ENCODE peak calls at places on chromosome 16, in nine cellular contexts. One of them, this sample, is unnamed.
A peak's percentile ranks its signal among the peaks of the same experiment; 100 is the strongest.

GRCh38 chr16:22624759-22625533 is 114.3 kb downstream of the NPIPB5 start:
- DNase-seq in AG04450: no peak
- DNase-seq in body of pancreas: no peak
- DNase-seq in progenitor cell of endocrine pancreas: no peak
- DNase-seq in CD4-positive, alpha-beta T cell: no peak
- DNase-seq in OCI-LY7: no peak
- DNase-seq in heart right ventricle: no peak
- DNase-seq in mammary epithelial cell: peak; percentile 72
- DNase-seq in left ventricle myocardium inferior: no peak
- DNase-seq in this sample: no peak

GRCh38 chr16:65576631-65577030 is 454.8 kb upstream of the CDH11 start:
- DNase-seq in AG04450: no peak
- DNase-seq in body of pancreas: no peak
- DNase-seq in progenitor cell of endocrine pancreas: no peak
- DNase-seq in CD4-positive, alpha-beta T cell: no peak
- DNase-seq in OCI-LY7: peak; percentile 3
- DNase-seq in heart right ventricle: no peak
- DNase-seq in mammary epithelial cell: no peak
- DNase-seq in left ventricle myocardium inferior: no peak
- DNase-seq in this sample: no peak

GRCh38 chr16:4826980-4827379 is 20.1 kb downstream of the GLYR1 start:
- DNase-seq in AG04450: no peak
- DNase-seq in body of pancreas: no peak
- DNase-seq in progenitor cell of endocrine pancreas: no peak
- DNase-seq in CD4-positive, alpha-beta T cell: no peak
- DNase-seq in OCI-LY7: no peak
- DNase-seq in heart right ventricle: no peak
- DNase-seq in mammary epithelial cell: no peak
- DNase-seq in left ventricle myocardium inferior: peak; percentile 50
- DNase-seq in this sample: no peak

GRCh38 chr16:74064120-74064735 is 232.4 kb upstream of the PSMD7 start:
- DNase-seq in AG04450: no peak
- DNase-seq in body of pancreas: no peak
- DNase-seq in progenitor cell of endocrine pancreas: no peak
- DNase-seq in CD4-positive, alpha-beta T cell: no peak
- DNase-seq in OCI-LY7: no peak
- DNase-seq in heart right ventricle: no peak
- DNase-seq in mammary epithelial cell: no peak
- DNase-seq in left ventricle myocardium inferior: no peak
- DNase-seq in this sample: no peak

GRCh38 chr16:88770459-88771293 is 14.3 kb downstream of the PIEZO1 start:
- DNase-seq in AG04450: peak; percentile 63
- DNase-seq in body of pancreas: peak; percentile 71
- DNase-seq in progenitor cell of endocrine pancreas: no peak
- DNase-seq in CD4-positive, alpha-beta T cell: no peak
- DNase-seq in OCI-LY7: no peak
- DNase-seq in heart right ventricle: peak; percentile 74
- DNase-seq in mammary epithelial cell: peak; percentile 79
- DNase-seq in left ventricle myocardium inferior: peak; percentile 61
- DNase-seq in this sample: peak; percentile 43

GRCh38 chr16:89696598-89697128 is 4.8 kb downstream of the SPATA2L start:
- DNase-seq in AG04450: no peak
- DNase-seq in body of pancreas: no peak
- DNase-seq in progenitor cell of endocrine pancreas: no peak
- DNase-seq in CD4-positive, alpha-beta T cell: no peak
- DNase-seq in OCI-LY7: peak; percentile 50
- DNase-seq in heart right ventricle: no peak
- DNase-seq in mammary epithelial cell: no peak
- DNase-seq in left ventricle myocardium inferior: no peak
- DNase-seq in this sample: no peak

GRCh38 chr16:81836279-81837054 is 57.4 kb downstream of the PLCG2 start:
- DNase-seq in AG04450: no peak
- DNase-seq in body of pancreas: no peak
- DNase-seq in progenitor cell of endocrine pancreas: no peak
- DNase-seq in CD4-positive, alpha-beta T cell: no peak
- DNase-seq in OCI-LY7: peak; percentile 92
- DNase-seq in heart right ventricle: no peak
- DNase-seq in mammary epithelial cell: no peak
- DNase-seq in left ventricle myocardium inferior: no peak
- DNase-seq in this sample: no peak

GRCh38 chr16:87836844-87837581 is 32.3 kb downstream of the SLC7A5 start:
- DNase-seq in AG04450: no peak
- DNase-seq in body of pancreas: no peak
- DNase-seq in progenitor cell of endocrine pancreas: no peak
- DNase-seq in CD4-positive, alpha-beta T cell: no peak
- DNase-seq in OCI-LY7: no peak
- DNase-seq in heart right ventricle: peak; percentile 64
- DNase-seq in mammary epithelial cell: no peak
- DNase-seq in left ventricle myocardium inferior: peak; percentile 50
- DNase-seq in this sample: no peak

GRCh38 chr16:73166972-73167550 is 119.1 kb upstream of the ZFHX3 start:
- DNase-seq in AG04450: no peak
- DNase-seq in body of pancreas: no peak
- DNase-seq in progenitor cell of endocrine pancreas: no peak
- DNase-seq in CD4-positive, alpha-beta T cell: no peak
- DNase-seq in OCI-LY7: no peak
- DNase-seq in heart right ventricle: no peak
- DNase-seq in mammary epithelial cell: peak; percentile 14
- DNase-seq in left ventricle myocardium inferior: no peak
- DNase-seq in this sample: no peak

GRCh38 chr16:72284042-72284789 is 112.3 kb upstream of the PMFBP1 start:
- DNase-seq in AG04450: no peak
- DNase-seq in body of pancreas: no peak
- DNase-seq in progenitor cell of endocrine pancreas: no peak
- DNase-seq in CD4-positive, alpha-beta T cell: no peak
- DNase-seq in OCI-LY7: no peak
- DNase-seq in heart right ventricle: no peak
- DNase-seq in mammary epithelial cell: no peak
- DNase-seq in left ventricle myocardium inferior: no peak
- DNase-seq in this sample: no peak

GRCh38 chr16:28067604-28068382 is 4.3 kb upstream of the GSG1L start:
- DNase-seq in AG04450: no peak
- DNase-seq in body of pancreas: no peak
- DNase-seq in progenitor cell of endocrine pancreas: no peak
- DNase-seq in CD4-positive, alpha-beta T cell: no peak
- DNase-seq in OCI-LY7: no peak
- DNase-seq in heart right ventricle: no peak
- DNase-seq in mammary epithelial cell: no peak
- DNase-seq in left ventricle myocardium inferior: no peak
- DNase-seq in this sample: no peak

GRCh38 chr16:22814330-22815105 is 556 bp downstream of the HS3ST2 start:
- DNase-seq in AG04450: no peak
- DNase-seq in body of pancreas: no peak
- DNase-seq in progenitor cell of endocrine pancreas: no peak
- DNase-seq in CD4-positive, alpha-beta T cell: no peak
- DNase-seq in OCI-LY7: no peak
- DNase-seq in heart right ventricle: peak; percentile 12
- DNase-seq in mammary epithelial cell: peak; percentile 64
- DNase-seq in left ventricle myocardium inferior: no peak
- DNase-seq in this sample: no peak

GRCh38 chr16:24286713-24287405 is 30.7 kb downstream of the CACNG3 start:
- DNase-seq in AG04450: no peak
- DNase-seq in body of pancreas: no peak
- DNase-seq in progenitor cell of endocrine pancreas: no peak
- DNase-seq in CD4-positive, alpha-beta T cell: no peak
- DNase-seq in OCI-LY7: no peak
- DNase-seq in heart right ventricle: no peak
- DNase-seq in mammary epithelial cell: no peak
- DNase-seq in left ventricle myocardium inferior: no peak
- DNase-seq in this sample: no peak

GRCh38 chr16:17258848-17259713 is 211.7 kb downstream of the XYLT1 start:
- DNase-seq in AG04450: no peak
- DNase-seq in body of pancreas: no peak
- DNase-seq in progenitor cell of endocrine pancreas: no peak
- DNase-seq in CD4-positive, alpha-beta T cell: no peak
- DNase-seq in OCI-LY7: peak; percentile 64
- DNase-seq in heart right ventricle: no peak
- DNase-seq in mammary epithelial cell: no peak
- DNase-seq in left ventricle myocardium inferior: no peak
- DNase-seq in this sample: no peak
- TF ChIP-seq CTCF in AG04450: no peak
- TF ChIP-seq CTCF in body of pancreas: no peak
- TF ChIP-seq CTCF in progenitor cell of endocrine pancreas: no peak
- TF ChIP-seq CTCF in CD4-positive, alpha-beta T cell: no peak
- TF ChIP-seq CTCF in OCI-LY7: peak; percentile 66
- TF ChIP-seq CTCF in heart right ventricle: no peak
- TF ChIP-seq CTCF in mammary epithelial cell: no peak
- TF ChIP-seq CTCF in left ventricle myocardium inferior: no peak
- TF ChIP-seq CTCF in this sample: no peak

DNA sequence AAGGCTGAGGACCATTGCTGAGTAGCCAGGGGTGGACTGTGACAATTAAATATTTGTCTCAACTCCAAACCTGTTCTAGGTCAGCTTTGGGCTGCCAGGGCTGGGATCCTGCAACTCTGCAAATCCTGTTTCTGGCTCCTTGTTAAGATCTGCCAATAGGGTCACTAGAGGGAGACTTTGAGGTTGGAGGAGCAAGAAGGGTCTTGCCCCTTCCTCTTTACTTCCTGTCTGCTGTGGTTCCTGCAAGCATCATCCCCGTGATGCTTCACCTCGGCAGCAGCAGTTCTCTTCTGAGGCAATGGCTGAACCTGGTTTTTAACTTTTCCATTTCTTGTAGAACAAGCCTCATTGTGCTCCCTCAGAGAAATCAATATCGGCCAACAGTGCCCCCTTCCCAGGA is 124.6 kb downstream of the IRX5 start:
- DNase-seq in AG04450: no peak
- DNase-seq in body of pancreas: no peak
- DNase-seq in progenitor cell of endocrine pancreas: no peak
- DNase-seq in CD4-positive, alpha-beta T cell: no peak
- DNase-seq in OCI-LY7: no peak
- DNase-seq in heart right ventricle: no peak
- DNase-seq in mammary epithelial cell: no peak
- DNase-seq in left ventricle myocardium inferior: no peak
- DNase-seq in this sample: no peak
- TF ChIP-seq CTCF in AG04450: no peak
- TF ChIP-seq CTCF in body of pancreas: no peak
- TF ChIP-seq CTCF in progenitor cell of endocrine pancreas: no peak
- TF ChIP-seq CTCF in CD4-positive, alpha-beta T cell: no peak
- TF ChIP-seq CTCF in OCI-LY7: no peak
- TF ChIP-seq CTCF in heart right ventricle: no peak
- TF ChIP-seq CTCF in mammary epithelial cell: no peak
- TF ChIP-seq CTCF in left ventricle myocardium inferior: no peak
- TF ChIP-seq CTCF in this sample: no peak

GRCh38 chr16:10182186-10182683 is at the start of gene GRIN2A:
- DNase-seq in AG04450: no peak
- DNase-seq in body of pancreas: peak; percentile 12
- DNase-seq in progenitor cell of endocrine pancreas: no peak
- DNase-seq in CD4-positive, alpha-beta T cell: no peak
- DNase-seq in OCI-LY7: no peak
- DNase-seq in heart right ventricle: no peak
- DNase-seq in mammary epithelial cell: no peak
- DNase-seq in left ventricle myocardium inferior: no peak
- DNase-seq in this sample: no peak

GRCh38 chr16:10178079-10178478 is 4.1 kb downstream of the GRIN2A start:
- DNase-seq in AG04450: no peak
- DNase-seq in body of pancreas: no peak
- DNase-seq in progenitor cell of endocrine pancreas: no peak
- DNase-seq in CD4-positive, alpha-beta T cell: no peak
- DNase-seq in OCI-LY7: no peak
- DNase-seq in heart right ventricle: no peak
- DNase-seq in mammary epithelial cell: peak; percentile 67
- DNase-seq in left ventricle myocardium inferior: no peak
- DNase-seq in this sample: no peak

GRCh38 chr16:10181196-10182162 is 749 bp downstream of the GRIN2A start:
- DNase-seq in AG04450: no peak
- DNase-seq in body of pancreas: peak; percentile 72
- DNase-seq in progenitor cell of endocrine pancreas: peak; percentile 82
- DNase-seq in CD4-positive, alpha-beta T cell: no peak
- DNase-seq in OCI-LY7: no peak
- DNase-seq in heart right ventricle: peak; percentile 70
- DNase-seq in mammary epithelial cell: peak; percentile 63
- DNase-seq in left ventricle myocardium inferior: peak; percentile 52
- DNase-seq in this sample: peak; percentile 84

GRCh38 chr16:10180042-10180770 is 2.0 kb downstream of the GRIN2A start:
- DNase-seq in AG04450: no peak
- DNase-seq in body of pancreas: no peak
- DNase-seq in progenitor cell of endocrine pancreas: no peak
- DNase-seq in CD4-positive, alpha-beta T cell: no peak
- DNase-seq in OCI-LY7: no peak
- DNase-seq in heart right ventricle: no peak
- DNase-seq in mammary epithelial cell: no peak
- DNase-seq in left ventricle myocardium inferior: no peak
- DNase-seq in this sample: no peak

DNA sequence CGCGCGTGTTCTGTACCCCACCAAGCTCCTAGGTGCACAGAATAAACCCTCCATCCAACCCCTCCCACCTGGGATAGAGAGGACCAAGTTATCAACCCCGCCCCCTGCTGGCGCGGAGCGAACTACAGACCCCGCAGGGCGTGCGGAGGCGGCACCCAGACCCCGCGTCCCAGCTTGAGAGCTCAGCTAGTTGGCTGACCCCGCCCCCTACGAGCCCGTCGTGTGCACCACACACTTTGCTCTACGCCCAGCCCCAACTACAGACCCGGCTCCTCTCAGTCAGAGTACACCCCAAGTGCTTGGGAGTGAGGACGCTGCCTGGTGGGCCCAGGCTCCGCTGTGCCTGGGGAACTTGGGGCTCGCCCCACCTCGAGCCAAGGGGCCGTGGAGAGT is 1.5 kb downstream of the GRIN2A start:
- DNase-seq in AG04450: no peak
- DNase-seq in body of pancreas: peak; percentile 57
- DNase-seq in progenitor cell of endocrine pancreas: peak; percentile 65
- DNase-seq in CD4-positive, alpha-beta T cell: no peak
- DNase-seq in OCI-LY7: peak; percentile 20
- DNase-seq in heart right ventricle: peak; percentile 17
- DNase-seq in mammary epithelial cell: no peak
- DNase-seq in left ventricle myocardium inferior: no peak
- DNase-seq in this sample: peak; percentile 44
- TF ChIP-seq CTCF in AG04450: no peak
- TF ChIP-seq CTCF in body of pancreas: peak; percentile 34
- TF ChIP-seq CTCF in progenitor cell of endocrine pancreas: peak; percentile 71
- TF ChIP-seq CTCF in CD4-positive, alpha-beta T cell: no peak
- TF ChIP-seq CTCF in OCI-LY7: peak; percentile 66
- TF ChIP-seq CTCF in heart right ventricle: peak; percentile 36
- TF ChIP-seq CTCF in mammary epithelial cell: peak; percentile 35
- TF ChIP-seq CTCF in left ventricle myocardium inferior: peak; percentile 49
- TF ChIP-seq CTCF in this sample: peak; percentile 36

DNA sequence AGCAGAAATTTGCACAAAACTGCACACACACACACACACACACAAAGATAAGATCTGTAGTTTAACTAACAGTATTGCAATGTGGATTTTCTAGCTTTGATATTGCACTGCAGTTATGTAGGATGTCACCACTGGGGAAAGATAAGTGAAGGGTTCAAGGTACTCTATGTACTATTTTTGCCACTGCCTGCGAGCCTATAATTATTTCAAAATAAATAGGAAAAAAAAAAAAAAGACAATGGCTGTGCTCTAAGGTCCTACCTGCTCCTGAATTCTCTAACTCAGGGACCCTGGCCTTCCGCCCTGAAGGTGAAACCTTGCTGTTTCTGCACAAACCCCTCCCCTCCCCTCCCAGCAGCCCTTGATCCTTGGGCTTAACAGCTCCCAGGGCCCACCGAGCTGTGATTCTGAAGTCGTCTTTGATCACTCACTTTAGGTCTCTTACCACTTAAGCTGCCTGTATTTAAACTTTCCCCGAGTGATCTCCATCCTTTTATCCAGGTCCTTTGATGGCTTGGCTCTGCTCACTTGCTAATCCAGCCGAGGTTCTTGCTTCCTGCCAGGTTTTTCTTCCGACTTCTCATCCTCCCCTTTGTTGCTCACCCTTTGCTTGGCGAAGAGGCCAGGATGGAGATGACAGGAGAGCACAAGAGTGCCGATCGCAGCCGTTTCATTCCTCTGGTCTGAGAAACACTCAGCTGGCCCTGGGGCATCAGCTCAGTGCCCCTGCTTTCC is 37.7 kb downstream of the TMEM114 start:
- DNase-seq in AG04450: no peak
- DNase-seq in body of pancreas: no peak
- DNase-seq in progenitor cell of endocrine pancreas: no peak
- DNase-seq in CD4-positive, alpha-beta T cell: no peak
- DNase-seq in OCI-LY7: no peak
- DNase-seq in heart right ventricle: no peak
- DNase-seq in mammary epithelial cell: no peak
- DNase-seq in left ventricle myocardium inferior: no peak
- DNase-seq in this sample: no peak
- TF ChIP-seq CTCF in AG04450: no peak
- TF ChIP-seq CTCF in body of pancreas: no peak
- TF ChIP-seq CTCF in progenitor cell of endocrine pancreas: no peak
- TF ChIP-seq CTCF in CD4-positive, alpha-beta T cell: no peak
- TF ChIP-seq CTCF in OCI-LY7: no peak
- TF ChIP-seq CTCF in heart right ventricle: no peak
- TF ChIP-seq CTCF in mammary epithelial cell: no peak
- TF ChIP-seq CTCF in left ventricle myocardium inferior: no peak
- TF ChIP-seq CTCF in this sample: no peak

This sample was measured in D721Med.